ENCODE peak calls at places on chromosomes 4 and X, in eight cellular contexts. N is fibroblast of lung; U is Daoy; M is EL; L is stimulated activated CD8-positive, alpha-beta memory T cell treated with anti-CD3 and anti-CD28 coated beads, Interleukin-4, amount 100 ng/mL, for 4 hours; Q is T-helper 1 cell; W is myocyte; X is HTR-8/SVneo. S is an unnamed sample.

GRCh38 chr4:38162240-38162784 is 202.1 kb downstream of the PTTG2 start:
- DNase-seq in N (peak; percentile 85), U (peak; percentile 11), M (peak; percentile 90), L (no peak), Q (no peak), W (peak; percentile 97), X (peak; percentile 57), S (no peak)

GRCh38 chr4:119587796-119588195 is 40.8 kb downstream of the PDE5A start:
- DNase-seq in N (no peak), U (peak; percentile 1), M (no peak), L (no peak), Q (no peak), W (peak; percentile 7), X (no peak), S (no peak)

GRCh38 chr4:128358903-128359260 is 71.3 kb upstream of the PGRMC2 start:
- DNase-seq in N (no peak), U (no peak), M (no peak), L (no peak), Q (no peak), W (no peak), X (no peak), S (no peak)

GRCh38 chr4:101200561-101200960 is 146.8 kb downstream of the PPP3CA start:
- DNase-seq in N (peak; percentile 98), U (peak; percentile 56), M (peak; percentile 90), L (no peak), Q (no peak), W (peak; percentile 27), X (peak; percentile 34), S (no peak)

GRCh38 chrX:155956099-155956498 is 41.4 kb upstream of the IL9R start:
- DNase-seq in N (no peak), U (no peak), M (no peak), L (no peak), Q (no peak), W (no peak), X (no peak), S (no peak)

GRCh38 chrX:13717697-13718483 is 16.5 kb downstream of the TRAPPC2 start:
- DNase-seq in N (peak; percentile 47), U (no peak), M (no peak), L (no peak), Q (no peak), W (no peak), X (no peak), S (no peak)

GRCh38 chr4:3690576-3691152 is 75.5 kb upstream of the ADRA2C start:
- DNase-seq in N (no peak), U (no peak), M (no peak), L (no peak), Q (no peak), W (no peak), X (no peak), S (no peak)

GRCh38 chrX:151393514-151393913 is 3.5 kb upstream of the VMA21 start:
- DNase-seq in N (no peak), U (peak; percentile 11), M (no peak), L (peak; percentile 18), Q (peak; percentile 51), W (no peak), X (no peak), S (peak; percentile 31)

GRCh38 chrX:66675541-66675940 is 36.7 kb upstream of the EDA2R start:
- DNase-seq in N (no peak), U (no peak), M (peak; percentile 0), L (no peak), Q (no peak), W (no peak), X (no peak), S (no peak)

GRCh38 chr4:147479817-147480216 is 1.1 kb upstream of the EDNRA start:
- DNase-seq in N (peak; percentile 88), U (peak; percentile 7), M (no peak), L (no peak), Q (no peak), W (peak; percentile 83), X (no peak), S (no peak)

GRCh38 chr4:152359208-152360044 is 176.5 kb downstream of the FBXW7 start:
- DNase-seq in N (no peak), U (no peak), M (no peak), L (no peak), Q (no peak), W (no peak), X (no peak), S (no peak)

GRCh38 chrX:27391601-27392000 is 71.5 kb downstream of the PPP4R3C start:
- DNase-seq in N (no peak), U (no peak), M (no peak), L (no peak), Q (no peak), W (no peak), X (no peak), S (no peak)

GRCh38 chr4:48248559-48248953 is 21.1 kb downstream of the TEC start:
- DNase-seq in N (no peak), U (no peak), M (no peak), L (no peak), Q (no peak), W (no peak), X (no peak), S (no peak)

GRCh38 chr4:41448935-41449334 is 89.0 kb upstream of the LIMCH1 start:
- DNase-seq in N (peak; percentile 70), U (peak; percentile 42), M (peak; percentile 86), L (no peak), Q (no peak), W (peak; percentile 44), X (peak; percentile 65), S (no peak)

GRCh38 chr4:143773998-143774898 is 73.8 kb upstream of the FREM3 start:
- DNase-seq in N (peak; percentile 64), U (no peak), M (peak; percentile 56), L (no peak), Q (no peak), W (peak; percentile 28), X (peak; percentile 12), S (no peak)

GRCh38 chr4:123478859-123479345 is 82.3 kb downstream of the SPRY1 start:
- DNase-seq in N (peak; percentile 56), U (no peak), M (peak; percentile 75), L (no peak), Q (no peak), W (no peak), X (peak; percentile 56), S (no peak)

GRCh38 chr4:165096776-165097175 is 15.9 kb downstream of the TMEM192 start:
- DNase-seq in N (peak; percentile 49), U (no peak), M (peak; percentile 8), L (no peak), Q (no peak), W (peak; percentile 31), X (peak; percentile 49), S (no peak)

GRCh38 chrX:39972340-39972739 is 125.4 kb downstream of the BCOR start:
- DNase-seq in N (peak; percentile 18), U (no peak), M (peak; percentile 71), L (no peak), Q (no peak), W (peak; percentile 79), X (peak; percentile 13), S (no peak)

GRCh38 chr4:158007566-158007965 is 165.3 kb downstream of the GASK1B start:
- DNase-seq in N (no peak), U (no peak), M (no peak), L (no peak), Q (no peak), W (no peak), X (no peak), S (no peak)

GRCh38 chr4:118834960-118835895 is 698 bp downstream of the SEC24D start:
- DNase-seq in N (peak; percentile 82), U (peak; percentile 71), M (peak; percentile 89), L (peak; percentile 25), Q (peak; percentile 22), W (peak; percentile 84), X (no peak), S (peak; percentile 23)

GRCh38 chr4:111064342-111064993 is 441.6 kb upstream of the PITX2 start:
- DNase-seq in N (no peak), U (peak; percentile 21), M (peak; percentile 92), L (no peak), Q (no peak), W (peak; percentile 90), X (peak; percentile 41), S (no peak)

GRCh38 chr4:8162625-8163024 is 4.0 kb upstream of the ABLIM2 start:
- DNase-seq in N (no peak), U (no peak), M (no peak), L (no peak), Q (no peak), W (no peak), X (no peak), S (no peak)

GRCh38 chrX:71117358-71117757 is 1.0 kb upstream of the MED12 start:
- DNase-seq in N (no peak), U (no peak), M (no peak), L (no peak), Q (no peak), W (no peak), X (no peak), S (no peak)

GRCh38 chr4:152098365-152099060 is 337.7 kb upstream of the GATB start:
- DNase-seq in N (no peak), U (no peak), M (no peak), L (no peak), Q (no peak), W (no peak), X (no peak), S (no peak)

GRCh38 chrX:25941559-25942250 is 196.4 kb upstream of the MAGEB18 start:
- DNase-seq in N (no peak), U (no peak), M (no peak), L (no peak), Q (no peak), W (no peak), X (no peak), S (no peak)

GRCh38 chr4:13829457-13829856 is 201.9 kb upstream of the BOD1L1 start:
- DNase-seq in N (no peak), U (no peak), M (peak; percentile 39), L (no peak), Q (no peak), W (no peak), X (no peak), S (no peak)

GRCh38 chr4:99649208-99649607 is 8.4 kb downstream of the C4orf54 start:
- DNase-seq in N (no peak), U (no peak), M (no peak), L (no peak), Q (no peak), W (no peak), X (no peak), S (no peak)

GRCh38 chr4:102735578-102735977 is 25.2 kb downstream of the MANBA start:
- DNase-seq in N (no peak), U (no peak), M (no peak), L (no peak), Q (no peak), W (no peak), X (no peak), S (no peak)

GRCh38 chr4:93370256-93370655 is 458.3 kb upstream of the ATOH1 start:
- DNase-seq in N (no peak), U (no peak), M (no peak), L (no peak), Q (no peak), W (no peak), X (no peak), S (no peak)

GRCh38 chr4:40262079-40262528 is 65.3 kb downstream of the RHOH start:
- DNase-seq in N (no peak), U (no peak), M (no peak), L (no peak), Q (no peak), W (no peak), X (no peak), S (no peak)

GRCh38 chrX:39809326-39809725 is 288.4 kb downstream of the BCOR start:
- DNase-seq in N (peak; percentile 18), U (peak; percentile 66), M (peak; percentile 79), L (no peak), Q (no peak), W (no peak), X (peak; percentile 36), S (no peak)

S was measured in T-helper 9 cell.